ENCODE peak calls at places on chromosome X, in ten cellular contexts. One of them, this sample, is unnamed.

GRCh38 chrX:119236599-119237525 is 777 bp downstream of the PGRMC1 start:
- DNase-seq in GM10248: peak
- DNase-seq in body of pancreas: peak
- DNase-seq in OCI-LY7: peak
- DNase-seq in upper lobe of right lung: peak
- DNase-seq in colonic mucosa: peak
- DNase-seq in H1: no peak
- DNase-seq in CD4-positive, alpha-beta T cell: peak
- DNase-seq in tibial artery: peak
- DNase-seq in MCF 10A: peak
- DNase-seq in this sample: peak

GRCh38 chrX:1106478-1107210 is 105.8 kb downstream of the CRLF2 start:
- DNase-seq in MCF 10A: no peak
- DNase-seq in body of pancreas: no peak
- DNase-seq in H1: no peak
- DNase-seq in OCI-LY7: no peak
- DNase-seq in upper lobe of right lung: no peak
- DNase-seq in GM10248: no peak
- DNase-seq in tibial artery: no peak
- DNase-seq in CD4-positive, alpha-beta T cell: no peak
- DNase-seq in colonic mucosa: no peak
- DNase-seq in this sample: no peak

GRCh38 chrX:43753637-43754036 is 97.5 kb downstream of the MAOA start:
- DNase-seq in upper lobe of right lung: no peak
- DNase-seq in MCF 10A: no peak
- DNase-seq in colonic mucosa: no peak
- DNase-seq in tibial artery: no peak
- DNase-seq in CD4-positive, alpha-beta T cell: no peak
- DNase-seq in body of pancreas: no peak
- DNase-seq in OCI-LY7: no peak
- DNase-seq in H1: no peak
- DNase-seq in GM10248: no peak
- DNase-seq in this sample: no peak

GRCh38 chrX:7351946-7352345 is 204.0 kb upstream of the PUDP start:
- DNase-seq in GM10248: no peak
- DNase-seq in OCI-LY7: no peak
- DNase-seq in MCF 10A: no peak
- DNase-seq in H1: no peak
- DNase-seq in tibial artery: no peak
- DNase-seq in colonic mucosa: no peak
- DNase-seq in body of pancreas: no peak
- DNase-seq in upper lobe of right lung: no peak
- DNase-seq in CD4-positive, alpha-beta T cell: no peak
- DNase-seq in this sample: no peak

GRCh38 chrX:23127586-23127985 is 127.8 kb downstream of the DDX53 start:
- DNase-seq in OCI-LY7: no peak
- DNase-seq in colonic mucosa: no peak
- DNase-seq in CD4-positive, alpha-beta T cell: no peak
- DNase-seq in body of pancreas: no peak
- DNase-seq in tibial artery: no peak
- DNase-seq in H1: no peak
- DNase-seq in upper lobe of right lung: no peak
- DNase-seq in MCF 10A: no peak
- DNase-seq in GM10248: no peak
- DNase-seq in this sample: no peak

GRCh38 chrX:149513713-149514427 is 8.8 kb upstream of the IDS start:
- DNase-seq in GM10248: no peak
- DNase-seq in tibial artery: no peak
- DNase-seq in upper lobe of right lung: no peak
- DNase-seq in OCI-LY7: no peak
- DNase-seq in CD4-positive, alpha-beta T cell: no peak
- DNase-seq in MCF 10A: no peak
- DNase-seq in body of pancreas: no peak
- DNase-seq in H1: no peak
- DNase-seq in colonic mucosa: no peak
- DNase-seq in this sample: no peak

GRCh38 chrX:39450578-39450977 is 647.2 kb downstream of the BCOR start:
- DNase-seq in upper lobe of right lung: no peak
- DNase-seq in H1: no peak
- DNase-seq in MCF 10A: no peak
- DNase-seq in tibial artery: no peak
- DNase-seq in GM10248: no peak
- DNase-seq in OCI-LY7: no peak
- DNase-seq in CD4-positive, alpha-beta T cell: peak
- DNase-seq in body of pancreas: no peak
- DNase-seq in colonic mucosa: no peak
- DNase-seq in this sample: no peak

GRCh38 chrX:150482537-150483217 is 85.7 kb upstream of the MTM1 start:
- DNase-seq in colonic mucosa: no peak
- DNase-seq in OCI-LY7: no peak
- DNase-seq in MCF 10A: peak
- DNase-seq in CD4-positive, alpha-beta T cell: peak
- DNase-seq in body of pancreas: peak
- DNase-seq in upper lobe of right lung: no peak
- DNase-seq in tibial artery: no peak
- DNase-seq in GM10248: no peak
- DNase-seq in H1: no peak
- DNase-seq in this sample: no peak

GRCh38 chrX:139759637-139760036 is 51.7 kb upstream of the MCF2 start:
- DNase-seq in body of pancreas: no peak
- DNase-seq in colonic mucosa: no peak
- DNase-seq in CD4-positive, alpha-beta T cell: no peak
- DNase-seq in upper lobe of right lung: no peak
- DNase-seq in MCF 10A: peak
- DNase-seq in H1: no peak
- DNase-seq in tibial artery: no peak
- DNase-seq in GM10248: no peak
- DNase-seq in OCI-LY7: peak
- DNase-seq in this sample: no peak

GRCh38 chrX:131987252-131987651 is 35.9 kb upstream of the STK26 start:
- DNase-seq in OCI-LY7: peak
- DNase-seq in H1: no peak
- DNase-seq in GM10248: peak
- DNase-seq in body of pancreas: no peak
- DNase-seq in CD4-positive, alpha-beta T cell: no peak
- DNase-seq in upper lobe of right lung: no peak
- DNase-seq in MCF 10A: no peak
- DNase-seq in colonic mucosa: no peak
- DNase-seq in tibial artery: no peak
- DNase-seq in this sample: no peak

GRCh38 chrX:65723706-65724105 is 56.3 kb downstream of the MSN start:
- DNase-seq in colonic mucosa: no peak
- DNase-seq in upper lobe of right lung: no peak
- DNase-seq in CD4-positive, alpha-beta T cell: no peak
- DNase-seq in H1: no peak
- DNase-seq in body of pancreas: no peak
- DNase-seq in MCF 10A: no peak
- DNase-seq in OCI-LY7: no peak
- DNase-seq in GM10248: peak
- DNase-seq in tibial artery: no peak
- DNase-seq in this sample: no peak

GRCh38 chrX:99077099-99077498 is 1333.0 kb downstream of the PCDH19 start:
- DNase-seq in OCI-LY7: no peak
- DNase-seq in CD4-positive, alpha-beta T cell: no peak
- DNase-seq in GM10248: no peak
- DNase-seq in MCF 10A: no peak
- DNase-seq in tibial artery: no peak
- DNase-seq in H1: no peak
- DNase-seq in body of pancreas: no peak
- DNase-seq in upper lobe of right lung: no peak
- DNase-seq in colonic mucosa: no peak
- DNase-seq in this sample: no peak

DNA sequence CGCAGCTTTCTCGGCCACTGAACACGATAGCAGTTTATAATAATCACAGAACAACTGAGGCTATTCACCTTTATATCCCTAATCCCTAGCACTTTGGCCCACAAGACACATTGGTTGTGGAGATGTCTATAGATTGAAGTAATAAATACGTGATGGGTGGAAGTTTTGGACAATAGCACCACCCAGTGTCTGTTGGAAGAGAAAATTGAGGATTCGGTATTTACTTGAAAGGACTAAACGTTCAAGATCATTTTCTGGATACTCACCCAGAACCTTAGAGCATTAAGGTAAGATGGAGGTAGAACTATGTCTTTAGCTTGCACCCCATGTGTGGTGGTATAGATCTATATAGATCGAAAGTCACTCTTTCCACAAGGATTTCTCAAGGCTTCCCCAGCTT is 792 bp upstream of the TMSB15A start:
- DNase-seq in GM10248: no peak
- DNase-seq in OCI-LY7: no peak
- DNase-seq in colonic mucosa: no peak
- DNase-seq in CD4-positive, alpha-beta T cell: no peak
- DNase-seq in tibial artery: no peak
- DNase-seq in H1: no peak
- DNase-seq in MCF 10A: peak
- DNase-seq in upper lobe of right lung: no peak
- DNase-seq in body of pancreas: no peak
- DNase-seq in this sample: no peak
- TF ChIP-seq CTCF in GM10248: no peak
- TF ChIP-seq CTCF in OCI-LY7: peak
- TF ChIP-seq CTCF in colonic mucosa: no peak
- TF ChIP-seq CTCF in CD4-positive, alpha-beta T cell: no peak
- TF ChIP-seq CTCF in tibial artery: no peak
- TF ChIP-seq CTCF in H1: no peak
- TF ChIP-seq CTCF in MCF 10A: no peak
- TF ChIP-seq CTCF in upper lobe of right lung: peak
- TF ChIP-seq CTCF in body of pancreas: no peak
- TF ChIP-seq CTCF in this sample: no peak

DNA sequence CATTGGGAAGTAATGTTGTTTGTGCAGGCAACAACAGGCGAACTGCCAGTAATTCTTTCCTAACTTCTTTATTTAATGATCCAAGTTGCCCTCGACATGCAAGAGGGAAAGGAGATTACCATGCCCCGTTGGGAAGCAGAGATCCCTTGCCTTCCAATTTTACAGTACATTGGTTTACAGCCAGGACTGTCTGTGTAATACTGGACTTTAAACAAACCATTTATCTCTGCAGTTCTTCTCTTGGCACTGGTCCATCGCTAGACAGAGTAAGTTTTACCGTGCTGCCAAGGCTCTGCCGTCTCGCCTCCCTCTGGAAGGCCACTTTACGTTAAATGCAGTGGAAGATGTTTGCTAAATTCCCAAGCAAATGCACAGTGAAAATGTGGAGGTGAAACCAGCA is 660.3 kb upstream of the PRKX start:
- DNase-seq in body of pancreas: no peak
- DNase-seq in CD4-positive, alpha-beta T cell: no peak
- DNase-seq in colonic mucosa: no peak
- DNase-seq in upper lobe of right lung: no peak
- DNase-seq in GM10248: no peak
- DNase-seq in tibial artery: no peak
- DNase-seq in H1: no peak
- DNase-seq in MCF 10A: no peak
- DNase-seq in OCI-LY7: no peak
- DNase-seq in this sample: no peak
- TF ChIP-seq CTCF in body of pancreas: no peak
- TF ChIP-seq CTCF in CD4-positive, alpha-beta T cell: no peak
- TF ChIP-seq CTCF in colonic mucosa: no peak
- TF ChIP-seq CTCF in upper lobe of right lung: no peak
- TF ChIP-seq CTCF in GM10248: no peak
- TF ChIP-seq CTCF in tibial artery: no peak
- TF ChIP-seq CTCF in H1: no peak
- TF ChIP-seq CTCF in MCF 10A: no peak
- TF ChIP-seq CTCF in OCI-LY7: no peak
- TF ChIP-seq CTCF in this sample: no peak

DNA sequence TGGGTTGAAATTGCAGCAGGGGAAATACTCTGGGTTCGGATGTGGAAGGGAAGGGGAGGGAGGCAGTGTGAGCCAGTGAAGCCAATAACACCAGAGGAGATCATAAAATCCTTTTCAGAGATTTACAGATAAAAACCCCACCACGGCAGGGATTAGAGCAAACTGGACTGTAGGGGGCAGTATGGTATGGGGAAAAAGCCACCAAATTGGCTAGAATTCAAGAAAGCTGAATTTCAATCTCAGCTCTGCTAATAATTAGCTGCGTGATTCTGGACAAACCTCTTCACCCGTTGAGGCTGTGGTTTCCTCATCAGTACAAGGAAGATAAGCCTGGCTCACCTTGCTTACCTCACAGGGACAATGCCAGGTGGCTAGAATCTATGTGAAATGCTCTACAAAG is 108.1 kb downstream of the ATG4A start:
- DNase-seq in OCI-LY7: peak
- DNase-seq in tibial artery: no peak
- DNase-seq in CD4-positive, alpha-beta T cell: no peak
- DNase-seq in H1: no peak
- DNase-seq in colonic mucosa: no peak
- DNase-seq in body of pancreas: no peak
- DNase-seq in upper lobe of right lung: no peak
- DNase-seq in GM10248: peak
- DNase-seq in MCF 10A: peak
- DNase-seq in this sample: no peak
- TF ChIP-seq CTCF in OCI-LY7: peak
- TF ChIP-seq CTCF in tibial artery: peak
- TF ChIP-seq CTCF in CD4-positive, alpha-beta T cell: no peak
- TF ChIP-seq CTCF in H1: no peak
- TF ChIP-seq CTCF in colonic mucosa: no peak
- TF ChIP-seq CTCF in body of pancreas: peak
- TF ChIP-seq CTCF in upper lobe of right lung: peak
- TF ChIP-seq CTCF in GM10248: peak
- TF ChIP-seq CTCF in MCF 10A: peak
- TF ChIP-seq CTCF in this sample: peak

GRCh38 chrX:18468599-18468998 is 43.2 kb downstream of the CDKL5 start:
- DNase-seq in GM10248: no peak
- DNase-seq in colonic mucosa: no peak
- DNase-seq in H1: no peak
- DNase-seq in MCF 10A: no peak
- DNase-seq in body of pancreas: no peak
- DNase-seq in tibial artery: no peak
- DNase-seq in OCI-LY7: no peak
- DNase-seq in CD4-positive, alpha-beta T cell: no peak
- DNase-seq in upper lobe of right lung: no peak
- DNase-seq in this sample: no peak
- TF ChIP-seq CTCF in GM10248: no peak
- TF ChIP-seq CTCF in colonic mucosa: no peak
- TF ChIP-seq CTCF in H1: no peak
- TF ChIP-seq CTCF in MCF 10A: no peak
- TF ChIP-seq CTCF in body of pancreas: no peak
- TF ChIP-seq CTCF in tibial artery: no peak
- TF ChIP-seq CTCF in OCI-LY7: no peak
- TF ChIP-seq CTCF in CD4-positive, alpha-beta T cell: no peak
- TF ChIP-seq CTCF in upper lobe of right lung: no peak
- TF ChIP-seq CTCF in this sample: no peak

This sample was measured in mesothelial cell of epicardium.